ENCODE peak calls at places on chromosomes 4 and X, in ten cellular contexts. One of them, this sample, is unnamed.

GRCh38 chrX:39753296-39753996 is 344.3 kb downstream of the BCOR start:
- DNase-seq in ovary: no peak
- DNase-seq in non-pigmented ciliary epithelial cell: no peak
- DNase-seq in ureter: no peak
- DNase-seq in Caki2: peak; percentile 33
- DNase-seq in GM19239: no peak
- DNase-seq in kidney tubule cell: peak; percentile 83
- DNase-seq in trophoblast cell: peak; percentile 86
- DNase-seq in small intestine: peak; percentile 57
- DNase-seq in NAMALWA: no peak
- DNase-seq in this sample: peak; percentile 59

GRCh38 chr4:73922766-73923630 is 53.8 kb downstream of the CXCL1 start:
- DNase-seq in non-pigmented ciliary epithelial cell: no peak
- DNase-seq in ovary: no peak
- DNase-seq in small intestine: peak; percentile 15
- DNase-seq in Caki2: peak; percentile 17
- DNase-seq in trophoblast cell: no peak
- DNase-seq in kidney tubule cell: peak; percentile 50
- DNase-seq in GM19239: no peak
- DNase-seq in ureter: no peak
- DNase-seq in NAMALWA: peak; percentile 29
- DNase-seq in this sample: peak; percentile 27

GRCh38 chrX:49264460-49264859 is at the start of gene FOXP3:
- DNase-seq in non-pigmented ciliary epithelial cell: no peak
- DNase-seq in small intestine: no peak
- DNase-seq in Caki2: no peak
- DNase-seq in kidney tubule cell: no peak
- DNase-seq in ovary: no peak
- DNase-seq in ureter: no peak
- DNase-seq in GM19239: no peak
- DNase-seq in trophoblast cell: no peak
- DNase-seq in NAMALWA: no peak
- DNase-seq in this sample: no peak

GRCh38 chrX:78754917-78755316 is 7.4 kb downstream of the LPAR4 start:
- DNase-seq in trophoblast cell: no peak
- DNase-seq in ovary: no peak
- DNase-seq in ureter: no peak
- DNase-seq in GM19239: no peak
- DNase-seq in Caki2: no peak
- DNase-seq in NAMALWA: peak; percentile 60
- DNase-seq in small intestine: no peak
- DNase-seq in non-pigmented ciliary epithelial cell: no peak
- DNase-seq in kidney tubule cell: no peak
- DNase-seq in this sample: no peak

GRCh38 chr4:99651370-99651769 is 6.3 kb downstream of the C4orf54 start:
- DNase-seq in non-pigmented ciliary epithelial cell: no peak
- DNase-seq in Caki2: no peak
- DNase-seq in ovary: no peak
- DNase-seq in GM19239: no peak
- DNase-seq in small intestine: no peak
- DNase-seq in trophoblast cell: no peak
- DNase-seq in ureter: no peak
- DNase-seq in kidney tubule cell: no peak
- DNase-seq in NAMALWA: no peak
- DNase-seq in this sample: no peak

GRCh38 chrX:135543924-135544323 is 23.5 kb downstream of the INTS6L start:
- DNase-seq in non-pigmented ciliary epithelial cell: no peak
- DNase-seq in kidney tubule cell: no peak
- DNase-seq in GM19239: no peak
- DNase-seq in ovary: no peak
- DNase-seq in small intestine: peak; percentile 1
- DNase-seq in Caki2: no peak
- DNase-seq in NAMALWA: peak; percentile 47
- DNase-seq in trophoblast cell: no peak
- DNase-seq in ureter: no peak
- DNase-seq in this sample: no peak

GRCh38 chrX:100373673-100374072 is 36.4 kb downstream of the PCDH19 start:
- DNase-seq in ovary: no peak
- DNase-seq in non-pigmented ciliary epithelial cell: no peak
- DNase-seq in GM19239: no peak
- DNase-seq in NAMALWA: no peak
- DNase-seq in kidney tubule cell: no peak
- DNase-seq in trophoblast cell: no peak
- DNase-seq in small intestine: no peak
- DNase-seq in ureter: no peak
- DNase-seq in Caki2: no peak
- DNase-seq in this sample: no peak

GRCh38 chrX:34426334-34426733 is 230.8 kb downstream of the TMEM47 start:
- DNase-seq in non-pigmented ciliary epithelial cell: no peak
- DNase-seq in Caki2: no peak
- DNase-seq in GM19239: no peak
- DNase-seq in small intestine: peak; percentile 0
- DNase-seq in trophoblast cell: no peak
- DNase-seq in ovary: no peak
- DNase-seq in kidney tubule cell: no peak
- DNase-seq in NAMALWA: no peak
- DNase-seq in ureter: no peak
- DNase-seq in this sample: no peak

GRCh38 chr4:113223001-113223400 is 173.5 kb downstream of the ANK2 start:
- DNase-seq in small intestine: no peak
- DNase-seq in kidney tubule cell: no peak
- DNase-seq in NAMALWA: no peak
- DNase-seq in ovary: no peak
- DNase-seq in trophoblast cell: no peak
- DNase-seq in Caki2: no peak
- DNase-seq in non-pigmented ciliary epithelial cell: no peak
- DNase-seq in ureter: no peak
- DNase-seq in GM19239: no peak
- DNase-seq in this sample: no peak

GRCh38 chr4:133130171-133130570 is 18.9 kb upstream of the PCDH10 start:
- DNase-seq in ovary: no peak
- DNase-seq in Caki2: no peak
- DNase-seq in NAMALWA: no peak
- DNase-seq in GM19239: no peak
- DNase-seq in non-pigmented ciliary epithelial cell: peak; percentile 78
- DNase-seq in kidney tubule cell: no peak
- DNase-seq in ureter: no peak
- DNase-seq in trophoblast cell: peak; percentile 89
- DNase-seq in small intestine: no peak
- DNase-seq in this sample: no peak

GRCh38 chrX:19462879-19463278 is 52.4 kb downstream of the MAP3K15 start:
- DNase-seq in non-pigmented ciliary epithelial cell: no peak
- DNase-seq in Caki2: no peak
- DNase-seq in NAMALWA: no peak
- DNase-seq in kidney tubule cell: no peak
- DNase-seq in trophoblast cell: no peak
- DNase-seq in small intestine: no peak
- DNase-seq in GM19239: no peak
- DNase-seq in ureter: no peak
- DNase-seq in ovary: no peak
- DNase-seq in this sample: no peak

GRCh38 chrX:111353810-111354209 is 58.2 kb downstream of the DCX start:
- DNase-seq in GM19239: no peak
- DNase-seq in ovary: no peak
- DNase-seq in Caki2: no peak
- DNase-seq in NAMALWA: no peak
- DNase-seq in ureter: no peak
- DNase-seq in trophoblast cell: no peak
- DNase-seq in small intestine: peak; percentile 1
- DNase-seq in kidney tubule cell: peak; percentile 59
- DNase-seq in non-pigmented ciliary epithelial cell: no peak
- DNase-seq in this sample: peak; percentile 3

GRCh38 chrX:12984629-12985303 is 9.9 kb downstream of the TMSB4X start:
- DNase-seq in ovary: no peak
- DNase-seq in NAMALWA: no peak
- DNase-seq in non-pigmented ciliary epithelial cell: no peak
- DNase-seq in trophoblast cell: peak; percentile 51
- DNase-seq in small intestine: no peak
- DNase-seq in ureter: no peak
- DNase-seq in Caki2: peak; percentile 13
- DNase-seq in GM19239: no peak
- DNase-seq in kidney tubule cell: peak; percentile 78
- DNase-seq in this sample: peak; percentile 36

This sample was measured in RCC 7860.